ENCODE peak calls at places on chromosomes 1 and 21, in five cellular contexts. One of them, this sample, is unnamed.
A peak's percentile ranks its signal among the peaks of the same experiment; 100 is the strongest.

GRCh38 chr1:37509181-37509580 is 5.4 kb downstream of the MEAF6 start:
- DNase-seq in heart left ventricle: no peak
- DNase-seq in cardiac muscle cell: peak; percentile 36
- DNase-seq in ovary: no peak
- DNase-seq in colonic mucosa: no peak
- DNase-seq in this sample: no peak

GRCh38 chr1:221180694-221181368 is 301.6 kb downstream of the HLX start:
- DNase-seq in heart left ventricle: no peak
- DNase-seq in cardiac muscle cell: no peak
- DNase-seq in ovary: no peak
- DNase-seq in colonic mucosa: no peak
- DNase-seq in this sample: no peak

GRCh38 chr1:58699011-58699762 is 675 bp downstream of the MYSM1 start:
- DNase-seq in heart left ventricle: no peak
- DNase-seq in cardiac muscle cell: peak; percentile 14
- DNase-seq in ovary: peak; percentile 15
- DNase-seq in colonic mucosa: peak; percentile 27
- DNase-seq in this sample: no peak

GRCh38 chr1:218351617-218352438 is 6.7 kb downstream of the TGFB2 start:
- DNase-seq in heart left ventricle: no peak
- DNase-seq in cardiac muscle cell: peak; percentile 90
- DNase-seq in ovary: no peak
- DNase-seq in colonic mucosa: no peak
- DNase-seq in this sample: no peak

GRCh38 chr1:162485236-162485635 is 12.4 kb upstream of the UHMK1 start:
- DNase-seq in heart left ventricle: no peak
- DNase-seq in cardiac muscle cell: no peak
- DNase-seq in ovary: no peak
- DNase-seq in colonic mucosa: no peak
- DNase-seq in this sample: no peak

GRCh38 chr21:43925096-43925481 is 60.1 kb downstream of the AGPAT3 start:
- DNase-seq in heart left ventricle: peak; percentile 57
- DNase-seq in cardiac muscle cell: no peak
- DNase-seq in ovary: no peak
- DNase-seq in colonic mucosa: peak; percentile 79
- DNase-seq in this sample: no peak

GRCh38 chr21:18384771-18385170 is 18.8 kb downstream of the TMPRSS15 start:
- DNase-seq in heart left ventricle: no peak
- DNase-seq in cardiac muscle cell: no peak
- DNase-seq in ovary: no peak
- DNase-seq in colonic mucosa: no peak
- DNase-seq in this sample: no peak

GRCh38 chr1:229509576-229509975 is 1.4 kb upstream of the NUP133 start:
- DNase-seq in heart left ventricle: no peak
- DNase-seq in cardiac muscle cell: peak; percentile 1
- DNase-seq in ovary: no peak
- DNase-seq in colonic mucosa: no peak
- DNase-seq in this sample: no peak

GRCh38 chr21:29078884-29079765 is 5.7 kb upstream of the CCT8 start:
- DNase-seq in heart left ventricle: no peak
- DNase-seq in cardiac muscle cell: no peak
- DNase-seq in ovary: no peak
- DNase-seq in colonic mucosa: peak; percentile 29
- DNase-seq in this sample: no peak

GRCh38 chr1:235253219-235253640 is 74.7 kb downstream of the ARID4B start:
- DNase-seq in heart left ventricle: peak; percentile 50
- DNase-seq in cardiac muscle cell: peak; percentile 81
- DNase-seq in ovary: peak; percentile 33
- DNase-seq in colonic mucosa: peak; percentile 66
- DNase-seq in this sample: peak; percentile 32

GRCh38 chr1:171226757-171227370 is 21.4 kb upstream of the FMO1 start:
- DNase-seq in heart left ventricle: peak; percentile 40
- DNase-seq in cardiac muscle cell: peak; percentile 91
- DNase-seq in ovary: peak; percentile 38
- DNase-seq in colonic mucosa: peak; percentile 48
- DNase-seq in this sample: no peak

GRCh38 chr1:61782771-61783170 is 40.5 kb downstream of the PATJ start:
- DNase-seq in heart left ventricle: no peak
- DNase-seq in cardiac muscle cell: no peak
- DNase-seq in ovary: no peak
- DNase-seq in colonic mucosa: no peak
- DNase-seq in this sample: no peak

GRCh38 chr1:14994841-14995437 is 158.6 kb upstream of the TMEM51 start:
- DNase-seq in heart left ventricle: no peak
- DNase-seq in cardiac muscle cell: no peak
- DNase-seq in ovary: no peak
- DNase-seq in colonic mucosa: no peak
- DNase-seq in this sample: no peak

GRCh38 chr1:111082421-111083192 is 57.3 kb downstream of the DRAM2 start:
- DNase-seq in heart left ventricle: no peak
- DNase-seq in cardiac muscle cell: peak; percentile 44
- DNase-seq in ovary: no peak
- DNase-seq in colonic mucosa: no peak
- DNase-seq in this sample: no peak

GRCh38 chr1:180636138-180636537 is 4.3 kb downstream of the XPR1 start:
- DNase-seq in heart left ventricle: no peak
- DNase-seq in cardiac muscle cell: peak; percentile 69
- DNase-seq in ovary: no peak
- DNase-seq in colonic mucosa: no peak
- DNase-seq in this sample: no peak

GRCh38 chr1:185315364-185316108 is 1.5 kb downstream of the IVNS1ABP start:
- DNase-seq in heart left ventricle: no peak
- DNase-seq in cardiac muscle cell: no peak
- DNase-seq in ovary: no peak
- DNase-seq in colonic mucosa: peak; percentile 64
- DNase-seq in this sample: no peak

GRCh38 chr1:178484698-178485225 is 12.0 kb downstream of the CLEC20A start:
- DNase-seq in heart left ventricle: no peak
- DNase-seq in cardiac muscle cell: no peak
- DNase-seq in ovary: no peak
- DNase-seq in colonic mucosa: no peak
- DNase-seq in this sample: no peak

GRCh38 chr1:22848374-22848773 is 124.3 kb downstream of the LACTBL1 start:
- DNase-seq in heart left ventricle: no peak
- DNase-seq in cardiac muscle cell: no peak
- DNase-seq in ovary: no peak
- DNase-seq in colonic mucosa: no peak
- DNase-seq in this sample: no peak

GRCh38 chr1:36582066-36582755 is 99.5 kb upstream of the CSF3R start:
- DNase-seq in heart left ventricle: no peak
- DNase-seq in cardiac muscle cell: no peak
- DNase-seq in ovary: no peak
- DNase-seq in colonic mucosa: no peak
- DNase-seq in this sample: no peak

GRCh38 chr1:100719490-100719889 is at the start of gene VCAM1:
- DNase-seq in heart left ventricle: peak; percentile 25
- DNase-seq in cardiac muscle cell: peak; percentile 61
- DNase-seq in ovary: peak; percentile 20
- DNase-seq in colonic mucosa: no peak
- DNase-seq in this sample: no peak

GRCh38 chr21:35615325-35615724 is 445.0 kb downstream of the SETD4 start:
- DNase-seq in heart left ventricle: no peak
- DNase-seq in cardiac muscle cell: no peak
- DNase-seq in ovary: no peak
- DNase-seq in colonic mucosa: no peak
- DNase-seq in this sample: no peak

GRCh38 chr1:2318294-2319278 is 72.8 kb downstream of the MORN1 start:
- DNase-seq in heart left ventricle: no peak
- DNase-seq in cardiac muscle cell: no peak
- DNase-seq in ovary: no peak
- DNase-seq in colonic mucosa: no peak
- DNase-seq in this sample: no peak

GRCh38 chr1:7255303-7256058 is 470.2 kb downstream of the CAMTA1 start:
- DNase-seq in heart left ventricle: no peak
- DNase-seq in cardiac muscle cell: peak; percentile 6
- DNase-seq in ovary: no peak
- DNase-seq in colonic mucosa: peak; percentile 7
- DNase-seq in this sample: no peak

GRCh38 chr1:234222561-234223280 is 150.5 kb upstream of the COA6 start:
- DNase-seq in heart left ventricle: no peak
- DNase-seq in cardiac muscle cell: no peak
- DNase-seq in ovary: no peak
- DNase-seq in colonic mucosa: no peak
- DNase-seq in this sample: no peak

GRCh38 chr1:205827623-205828022 is 14.6 kb upstream of the SLC41A1 start:
- DNase-seq in heart left ventricle: peak; percentile 55
- DNase-seq in cardiac muscle cell: no peak
- DNase-seq in ovary: no peak
- DNase-seq in colonic mucosa: no peak
- DNase-seq in this sample: no peak
- TF ChIP-seq CTCF in heart left ventricle: no peak
- TF ChIP-seq CTCF in cardiac muscle cell: no peak
- TF ChIP-seq CTCF in ovary: no peak
- TF ChIP-seq CTCF in colonic mucosa: no peak
- TF ChIP-seq CTCF in this sample: no peak

DNA sequence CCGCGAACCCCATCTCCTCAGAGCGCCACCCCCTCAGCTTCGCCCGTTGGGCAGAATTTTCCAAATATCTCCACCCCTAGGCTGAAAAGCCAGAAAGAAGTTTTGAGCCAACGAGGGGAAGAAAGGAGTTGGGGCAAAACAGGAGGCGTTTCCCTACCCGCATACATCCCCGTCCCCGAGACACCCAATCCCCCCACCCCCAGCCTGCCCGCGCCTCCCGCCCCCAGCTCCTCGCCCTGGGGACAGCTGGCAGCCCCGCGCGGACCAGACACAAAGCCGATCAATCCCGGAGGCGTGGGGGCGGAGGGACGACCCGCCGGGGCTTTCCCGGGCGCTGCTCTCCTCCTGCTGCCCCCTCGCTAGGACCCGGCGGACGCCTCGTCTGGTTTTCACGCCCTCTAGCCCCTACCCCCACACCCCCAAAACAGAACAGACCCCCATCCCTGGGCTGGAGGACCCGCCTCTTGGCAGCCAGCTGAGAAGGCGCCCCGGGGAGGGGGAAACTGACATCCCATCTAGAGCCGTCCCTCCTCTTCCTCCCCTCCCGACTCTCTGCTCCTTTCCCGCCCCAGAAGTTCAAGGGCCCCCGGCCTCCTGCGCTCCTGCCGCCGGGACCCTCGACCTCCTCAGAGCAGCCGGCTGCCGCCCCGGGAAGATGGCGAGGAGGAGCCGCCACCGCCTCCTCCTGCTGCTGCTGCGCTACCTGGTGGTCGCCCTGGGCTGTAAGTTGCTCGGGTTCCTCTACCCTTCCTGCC is at the start of gene JAM2:
- DNase-seq in heart left ventricle: peak; percentile 63
- DNase-seq in cardiac muscle cell: peak; percentile 19
- DNase-seq in ovary: peak; percentile 55
- DNase-seq in colonic mucosa: peak; percentile 21
- DNase-seq in this sample: peak; percentile 42
- TF ChIP-seq CTCF in heart left ventricle: no peak
- TF ChIP-seq CTCF in cardiac muscle cell: no peak
- TF ChIP-seq CTCF in ovary: peak; percentile 44
- TF ChIP-seq CTCF in colonic mucosa: no peak
- TF ChIP-seq CTCF in this sample: peak; percentile 52

GRCh38 chr1:73205294-73205973 is 923.1 kb upstream of the NEGR1 start:
- DNase-seq in heart left ventricle: no peak
- DNase-seq in cardiac muscle cell: no peak
- DNase-seq in ovary: no peak
- DNase-seq in colonic mucosa: no peak
- DNase-seq in this sample: no peak
- TF ChIP-seq CTCF in heart left ventricle: no peak
- TF ChIP-seq CTCF in cardiac muscle cell: no peak
- TF ChIP-seq CTCF in ovary: no peak
- TF ChIP-seq CTCF in colonic mucosa: no peak
- TF ChIP-seq CTCF in this sample: peak; percentile 20

GRCh38 chr1:63190171-63190570 is 132.2 kb upstream of the FOXD3 start:
- DNase-seq in heart left ventricle: no peak
- DNase-seq in cardiac muscle cell: no peak
- DNase-seq in ovary: no peak
- DNase-seq in colonic mucosa: no peak
- DNase-seq in this sample: no peak

DNA sequence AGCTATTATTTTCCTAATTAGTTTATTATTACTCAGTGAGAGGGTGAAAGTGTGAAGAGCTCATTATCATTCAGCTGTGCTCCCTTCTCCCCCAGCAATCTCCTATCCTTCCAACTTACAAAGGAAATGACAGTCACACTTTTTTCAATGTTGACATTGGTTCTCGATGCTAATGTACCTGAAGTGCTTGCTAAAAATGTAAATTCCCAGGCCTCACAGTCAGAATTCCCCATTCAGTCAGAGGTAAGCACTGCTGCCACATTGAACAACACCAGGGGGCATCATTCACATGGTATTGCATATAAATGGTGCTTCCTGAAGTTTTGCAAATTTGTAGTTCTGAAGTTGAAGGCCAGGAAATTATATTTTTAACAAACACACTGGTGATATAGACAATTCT is 132.7 kb upstream of the FOXD3 start:
- DNase-seq in heart left ventricle: no peak
- DNase-seq in cardiac muscle cell: peak; percentile 1
- DNase-seq in ovary: no peak
- DNase-seq in colonic mucosa: no peak
- DNase-seq in this sample: no peak
- TF ChIP-seq CTCF in heart left ventricle: no peak
- TF ChIP-seq CTCF in cardiac muscle cell: no peak
- TF ChIP-seq CTCF in ovary: no peak
- TF ChIP-seq CTCF in colonic mucosa: no peak
- TF ChIP-seq CTCF in this sample: peak; percentile 45

DNA sequence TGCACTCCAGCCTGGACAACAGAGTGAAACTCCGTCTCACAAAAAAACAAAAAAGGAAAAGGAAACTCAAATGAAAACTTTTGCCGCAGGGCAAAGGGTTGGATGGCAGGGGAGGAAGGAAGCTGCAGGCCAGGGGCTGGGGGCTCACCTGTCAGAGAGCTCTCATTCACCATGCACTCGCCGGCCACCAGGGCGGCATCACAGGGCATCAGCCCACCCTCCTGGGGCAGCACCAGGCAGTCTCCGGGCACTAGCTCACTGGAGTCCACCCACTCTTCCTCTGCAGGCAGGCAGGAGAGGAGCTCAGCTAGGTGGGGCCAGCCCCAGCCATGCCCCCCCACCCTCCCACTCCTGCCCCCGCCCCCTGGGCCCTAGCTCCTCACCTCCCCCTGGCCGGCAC is 11.9 kb downstream of the ATP13A2 start:
- DNase-seq in heart left ventricle: no peak
- DNase-seq in cardiac muscle cell: no peak
- DNase-seq in ovary: no peak
- DNase-seq in colonic mucosa: no peak
- DNase-seq in this sample: no peak
- TF ChIP-seq CTCF in heart left ventricle: no peak
- TF ChIP-seq CTCF in cardiac muscle cell: no peak
- TF ChIP-seq CTCF in ovary: no peak
- TF ChIP-seq CTCF in colonic mucosa: no peak
- TF ChIP-seq CTCF in this sample: no peak